ENCODE peak calls at places on chromosomes 6 and 20, in ten cellular contexts. One of them, this sample, is unnamed.

GRCh38 chr6:85460154-85460950 is 10.5 kb downstream of the NT5E start:
- DNase-seq in CD8-positive, alpha-beta memory T cell: no peak
- DNase-seq in iPS-NIHi11: no peak
- DNase-seq in GM03348: no peak
- DNase-seq in psoas muscle: no peak
- DNase-seq in H54: no peak
- DNase-seq in NCI-H748 treated with DMSO at 0.1 percent for 48 hours: no peak
- DNase-seq in AG09319: no peak
- DNase-seq in aorta: no peak
- DNase-seq in body of pancreas: no peak
- DNase-seq in this sample: no peak

GRCh38 chr6:111580401-111580800 is 25.3 kb downstream of the TRAF3IP2 start:
- DNase-seq in CD8-positive, alpha-beta memory T cell: no peak
- DNase-seq in iPS-NIHi11: no peak
- DNase-seq in GM03348: no peak
- DNase-seq in psoas muscle: no peak
- DNase-seq in H54: no peak
- DNase-seq in NCI-H748 treated with DMSO at 0.1 percent for 48 hours: no peak
- DNase-seq in AG09319: no peak
- DNase-seq in aorta: no peak
- DNase-seq in body of pancreas: no peak
- DNase-seq in this sample: no peak

GRCh38 chr20:47356526-47357295 is at the start of gene ZMYND8:
- DNase-seq in CD8-positive, alpha-beta memory T cell: peak; percentile 95
- DNase-seq in iPS-NIHi11: peak; percentile 84
- DNase-seq in GM03348: peak; percentile 98
- DNase-seq in psoas muscle: peak; percentile 85
- DNase-seq in H54: peak; percentile 61
- DNase-seq in NCI-H748 treated with DMSO at 0.1 percent for 48 hours: peak; percentile 83
- DNase-seq in AG09319: peak; percentile 77
- DNase-seq in aorta: peak; percentile 91
- DNase-seq in body of pancreas: peak; percentile 90
- DNase-seq in this sample: peak; percentile 85

GRCh38 chr6:8219352-8219943 is 117.1 kb upstream of the EEF1E1 start:
- DNase-seq in CD8-positive, alpha-beta memory T cell: no peak
- DNase-seq in iPS-NIHi11: peak; percentile 48
- DNase-seq in GM03348: peak; percentile 78
- DNase-seq in psoas muscle: no peak
- DNase-seq in H54: no peak
- DNase-seq in NCI-H748 treated with DMSO at 0.1 percent for 48 hours: peak; percentile 25
- DNase-seq in AG09319: peak; percentile 18
- DNase-seq in aorta: no peak
- DNase-seq in body of pancreas: peak; percentile 43
- DNase-seq in this sample: peak; percentile 30

GRCh38 chr6:20198764-20199174 is 13.5 kb downstream of the MBOAT1 start:
- DNase-seq in CD8-positive, alpha-beta memory T cell: no peak
- DNase-seq in iPS-NIHi11: no peak
- DNase-seq in GM03348: no peak
- DNase-seq in psoas muscle: no peak
- DNase-seq in H54: no peak
- DNase-seq in NCI-H748 treated with DMSO at 0.1 percent for 48 hours: no peak
- DNase-seq in AG09319: no peak
- DNase-seq in aorta: no peak
- DNase-seq in body of pancreas: no peak
- DNase-seq in this sample: no peak

GRCh38 chr20:5316188-5317158 is at the start of gene PROKR2:
- DNase-seq in CD8-positive, alpha-beta memory T cell: no peak
- DNase-seq in iPS-NIHi11: peak; percentile 70
- DNase-seq in GM03348: no peak
- DNase-seq in psoas muscle: no peak
- DNase-seq in H54: no peak
- DNase-seq in NCI-H748 treated with DMSO at 0.1 percent for 48 hours: no peak
- DNase-seq in AG09319: no peak
- DNase-seq in aorta: no peak
- DNase-seq in body of pancreas: no peak
- DNase-seq in this sample: peak; percentile 80

GRCh38 chr20:34461779-34462087 is 54.5 kb upstream of the DYNLRB1 start:
- DNase-seq in CD8-positive, alpha-beta memory T cell: no peak
- DNase-seq in iPS-NIHi11: no peak
- DNase-seq in GM03348: no peak
- DNase-seq in psoas muscle: no peak
- DNase-seq in H54: no peak
- DNase-seq in NCI-H748 treated with DMSO at 0.1 percent for 48 hours: no peak
- DNase-seq in AG09319: no peak
- DNase-seq in aorta: no peak
- DNase-seq in body of pancreas: no peak
- DNase-seq in this sample: no peak

GRCh38 chr6:48774276-48774675 is 663.3 kb upstream of the PTCHD4 start:
- DNase-seq in CD8-positive, alpha-beta memory T cell: no peak
- DNase-seq in iPS-NIHi11: no peak
- DNase-seq in GM03348: no peak
- DNase-seq in psoas muscle: no peak
- DNase-seq in H54: no peak
- DNase-seq in NCI-H748 treated with DMSO at 0.1 percent for 48 hours: no peak
- DNase-seq in AG09319: no peak
- DNase-seq in aorta: no peak
- DNase-seq in body of pancreas: no peak
- DNase-seq in this sample: no peak

GRCh38 chr6:52390361-52390727 is 28.4 kb downstream of the PAQR8 start:
- DNase-seq in CD8-positive, alpha-beta memory T cell: peak; percentile 79
- DNase-seq in iPS-NIHi11: no peak
- DNase-seq in GM03348: peak; percentile 21
- DNase-seq in psoas muscle: no peak
- DNase-seq in H54: peak; percentile 47
- DNase-seq in NCI-H748 treated with DMSO at 0.1 percent for 48 hours: no peak
- DNase-seq in AG09319: no peak
- DNase-seq in aorta: no peak
- DNase-seq in body of pancreas: peak; percentile 17
- DNase-seq in this sample: no peak

GRCh38 chr6:167567142-167568033 is 242.5 kb downstream of the TTLL2 start:
- DNase-seq in CD8-positive, alpha-beta memory T cell: no peak
- DNase-seq in iPS-NIHi11: peak; percentile 11
- DNase-seq in GM03348: no peak
- DNase-seq in psoas muscle: no peak
- DNase-seq in H54: no peak
- DNase-seq in NCI-H748 treated with DMSO at 0.1 percent for 48 hours: no peak
- DNase-seq in AG09319: no peak
- DNase-seq in aorta: no peak
- DNase-seq in body of pancreas: no peak
- DNase-seq in this sample: no peak

GRCh38 chr6:166627875-166628849 is 1.1 kb upstream of the RPS6KA2 start:
- DNase-seq in CD8-positive, alpha-beta memory T cell: peak; percentile 78
- DNase-seq in iPS-NIHi11: peak; percentile 78
- DNase-seq in GM03348: peak; percentile 78
- DNase-seq in psoas muscle: peak; percentile 74
- DNase-seq in H54: peak; percentile 41
- DNase-seq in NCI-H748 treated with DMSO at 0.1 percent for 48 hours: peak; percentile 30
- DNase-seq in AG09319: no peak
- DNase-seq in aorta: peak; percentile 82
- DNase-seq in body of pancreas: peak; percentile 76
- DNase-seq in this sample: peak; percentile 60

GRCh38 chr20:43925215-43925614 is 10.6 kb downstream of the TOX2 start:
- DNase-seq in CD8-positive, alpha-beta memory T cell: no peak
- DNase-seq in iPS-NIHi11: no peak
- DNase-seq in GM03348: no peak
- DNase-seq in psoas muscle: no peak
- DNase-seq in H54: no peak
- DNase-seq in NCI-H748 treated with DMSO at 0.1 percent for 48 hours: no peak
- DNase-seq in AG09319: no peak
- DNase-seq in aorta: no peak
- DNase-seq in body of pancreas: no peak
- DNase-seq in this sample: no peak

GRCh38 chr20:59314872-59315500 is 14.6 kb downstream of the EDN3 start:
- DNase-seq in CD8-positive, alpha-beta memory T cell: no peak
- DNase-seq in iPS-NIHi11: no peak
- DNase-seq in GM03348: no peak
- DNase-seq in psoas muscle: no peak
- DNase-seq in H54: no peak
- DNase-seq in NCI-H748 treated with DMSO at 0.1 percent for 48 hours: no peak
- DNase-seq in AG09319: no peak
- DNase-seq in aorta: no peak
- DNase-seq in body of pancreas: no peak
- DNase-seq in this sample: no peak

GRCh38 chr6:75143186-75143585 is 62.7 kb downstream of the COL12A1 start:
- DNase-seq in CD8-positive, alpha-beta memory T cell: no peak
- DNase-seq in iPS-NIHi11: no peak
- DNase-seq in GM03348: peak; percentile 74
- DNase-seq in psoas muscle: no peak
- DNase-seq in H54: no peak
- DNase-seq in NCI-H748 treated with DMSO at 0.1 percent for 48 hours: no peak
- DNase-seq in AG09319: peak; percentile 73
- DNase-seq in aorta: no peak
- DNase-seq in body of pancreas: no peak
- DNase-seq in this sample: no peak

GRCh38 chr6:51411726-51412125 is 593.1 kb downstream of the TFAP2B start:
- DNase-seq in CD8-positive, alpha-beta memory T cell: no peak
- DNase-seq in iPS-NIHi11: no peak
- DNase-seq in GM03348: no peak
- DNase-seq in psoas muscle: no peak
- DNase-seq in H54: no peak
- DNase-seq in NCI-H748 treated with DMSO at 0.1 percent for 48 hours: no peak
- DNase-seq in AG09319: no peak
- DNase-seq in aorta: no peak
- DNase-seq in body of pancreas: no peak
- DNase-seq in this sample: no peak

This sample was measured in WTC11.